ENCODE peak calls at places on chromosomes 2 and 18, in ten cellular contexts. One of them, this sample, is unnamed. For H3K4me1, the result is how much of the 10 kb centered on the place peaks cover.

GRCh38 chr2:224747765-224748164 is 31.6 kb upstream of the CCDC195 start:
- DNase-seq in adrenal gland: no peak
- DNase-seq in breast epithelium: no peak
- DNase-seq in body of pancreas: no peak
- DNase-seq in lung: no peak
- DNase-seq in mucosa of descending colon: no peak
- DNase-seq in K562: no peak
- DNase-seq in A673: no peak
- DNase-seq in CD4-positive, CD25-positive, alpha-beta regulatory T cell: no peak
- DNase-seq in hepatocyte: no peak
- DNase-seq in this sample: no peak

GRCh38 chr2:127080941-127081769 is 25.8 kb downstream of the BIN1 start:
- DNase-seq in adrenal gland: peak
- DNase-seq in breast epithelium: no peak
- DNase-seq in body of pancreas: peak
- DNase-seq in lung: no peak
- DNase-seq in mucosa of descending colon: peak
- DNase-seq in K562: no peak
- DNase-seq in A673: no peak
- DNase-seq in CD4-positive, CD25-positive, alpha-beta regulatory T cell: peak
- DNase-seq in hepatocyte: no peak
- DNase-seq in this sample: peak

GRCh38 chr2:238006500-238006899 is 39.7 kb downstream of the UBE2F start:
- DNase-seq in adrenal gland: no peak
- DNase-seq in breast epithelium: no peak
- DNase-seq in body of pancreas: no peak
- DNase-seq in lung: no peak
- DNase-seq in mucosa of descending colon: no peak
- DNase-seq in K562: no peak
- DNase-seq in A673: no peak
- DNase-seq in CD4-positive, CD25-positive, alpha-beta regulatory T cell: no peak
- DNase-seq in hepatocyte: no peak
- DNase-seq in this sample: no peak

GRCh38 chr2:11026286-11026921 is 114.7 kb downstream of the KCNF1 start:
- DNase-seq in adrenal gland: no peak
- DNase-seq in breast epithelium: no peak
- DNase-seq in body of pancreas: no peak
- DNase-seq in lung: no peak
- DNase-seq in mucosa of descending colon: no peak
- DNase-seq in K562: no peak
- DNase-seq in A673: no peak
- DNase-seq in CD4-positive, CD25-positive, alpha-beta regulatory T cell: no peak
- DNase-seq in hepatocyte: no peak
- DNase-seq in this sample: no peak

GRCh38 chr2:233267516-233268245 is 16.2 kb downstream of the ATG16L1 start:
- DNase-seq in adrenal gland: no peak
- DNase-seq in breast epithelium: no peak
- DNase-seq in body of pancreas: peak
- DNase-seq in lung: no peak
- DNase-seq in mucosa of descending colon: peak
- DNase-seq in K562: no peak
- DNase-seq in A673: no peak
- DNase-seq in CD4-positive, CD25-positive, alpha-beta regulatory T cell: peak
- DNase-seq in hepatocyte: no peak
- DNase-seq in this sample: peak

GRCh38 chr2:41194235-41194634 is 742.3 kb upstream of the SLC8A1 start:
- DNase-seq in adrenal gland: peak
- DNase-seq in breast epithelium: no peak
- DNase-seq in body of pancreas: peak
- DNase-seq in lung: no peak
- DNase-seq in mucosa of descending colon: no peak
- DNase-seq in K562: no peak
- DNase-seq in A673: peak
- DNase-seq in CD4-positive, CD25-positive, alpha-beta regulatory T cell: no peak
- DNase-seq in hepatocyte: no peak
- DNase-seq in this sample: no peak

GRCh38 chr2:91477731-91478672 is 2786.5 kb downstream of the RPIA start:
- DNase-seq in adrenal gland: no peak
- DNase-seq in breast epithelium: no peak
- DNase-seq in body of pancreas: no peak
- DNase-seq in lung: peak
- DNase-seq in mucosa of descending colon: no peak
- DNase-seq in K562: peak
- DNase-seq in A673: peak
- DNase-seq in CD4-positive, CD25-positive, alpha-beta regulatory T cell: peak
- DNase-seq in hepatocyte: peak
- DNase-seq in this sample: no peak

GRCh38 chr2:147441140-147441539 is 403.7 kb upstream of the ACVR2A start:
- DNase-seq in adrenal gland: no peak
- DNase-seq in breast epithelium: no peak
- DNase-seq in body of pancreas: no peak
- DNase-seq in lung: no peak
- DNase-seq in mucosa of descending colon: no peak
- DNase-seq in K562: no peak
- DNase-seq in A673: no peak
- DNase-seq in CD4-positive, CD25-positive, alpha-beta regulatory T cell: no peak
- DNase-seq in hepatocyte: peak
- DNase-seq in this sample: no peak

GRCh38 chr18:74682998-74683311 is 85.3 kb downstream of the ZNF407 start:
- DNase-seq in adrenal gland: no peak
- DNase-seq in breast epithelium: no peak
- DNase-seq in body of pancreas: no peak
- DNase-seq in lung: no peak
- DNase-seq in mucosa of descending colon: no peak
- DNase-seq in K562: no peak
- DNase-seq in A673: no peak
- DNase-seq in CD4-positive, CD25-positive, alpha-beta regulatory T cell: no peak
- DNase-seq in hepatocyte: peak
- DNase-seq in this sample: no peak

GRCh38 chr2:219565130-219566080 is 5.9 kb downstream of the OBSL1 start:
- DNase-seq in adrenal gland: no peak
- DNase-seq in breast epithelium: no peak
- DNase-seq in body of pancreas: no peak
- DNase-seq in lung: no peak
- DNase-seq in mucosa of descending colon: no peak
- DNase-seq in K562: no peak
- DNase-seq in A673: no peak
- DNase-seq in CD4-positive, CD25-positive, alpha-beta regulatory T cell: no peak
- DNase-seq in hepatocyte: no peak
- DNase-seq in this sample: no peak

DNA sequence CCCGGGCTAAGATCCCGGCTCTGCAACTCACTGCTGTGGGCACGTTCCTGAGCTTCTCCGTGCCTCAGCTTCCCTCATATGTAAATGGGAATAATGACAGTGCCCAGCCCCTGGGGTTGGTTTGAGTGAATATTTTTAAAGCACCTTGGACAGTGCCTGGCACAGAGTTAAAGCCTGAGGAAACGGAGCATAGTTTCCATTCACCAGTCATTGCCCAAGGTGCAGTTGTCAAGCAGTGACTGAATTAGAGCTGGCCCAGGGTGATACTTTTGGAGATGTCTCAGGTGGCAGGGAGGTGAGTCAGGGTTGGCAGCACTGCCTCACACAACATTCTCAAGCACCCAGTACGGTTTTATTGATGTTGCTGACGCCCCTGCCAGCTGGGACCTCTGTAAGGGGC is 12.2 kb downstream of the TMEM177 start:
- DNase-seq in adrenal gland: no peak
- DNase-seq in breast epithelium: no peak
- DNase-seq in body of pancreas: no peak
- DNase-seq in lung: no peak
- DNase-seq in mucosa of descending colon: no peak
- DNase-seq in K562: no peak
- DNase-seq in A673: no peak
- DNase-seq in CD4-positive, CD25-positive, alpha-beta regulatory T cell: no peak
- DNase-seq in hepatocyte: no peak
- DNase-seq in this sample: no peak
- H3K4me1 ChIP-seq in adrenal gland: under half
- H3K4me1 ChIP-seq in breast epithelium: under half
- H3K4me1 ChIP-seq in body of pancreas: under half
- H3K4me1 ChIP-seq in lung: under half
- H3K4me1 ChIP-seq in mucosa of descending colon: under half
- H3K4me1 ChIP-seq in K562: under half
- H3K4me1 ChIP-seq in A673: under half
- H3K4me1 ChIP-seq in CD4-positive, CD25-positive, alpha-beta regulatory T cell: under half
- H3K4me1 ChIP-seq in hepatocyte: under half
- H3K4me1 ChIP-seq in this sample: under half

GRCh38 chr2:71577209-71577608 is 123.8 kb downstream of the DYSF start:
- DNase-seq in adrenal gland: no peak
- DNase-seq in breast epithelium: no peak
- DNase-seq in body of pancreas: no peak
- DNase-seq in lung: no peak
- DNase-seq in mucosa of descending colon: no peak
- DNase-seq in K562: no peak
- DNase-seq in A673: no peak
- DNase-seq in CD4-positive, CD25-positive, alpha-beta regulatory T cell: no peak
- DNase-seq in hepatocyte: no peak
- DNase-seq in this sample: no peak
- H3K4me1 ChIP-seq in adrenal gland: under half
- H3K4me1 ChIP-seq in breast epithelium: under half
- H3K4me1 ChIP-seq in body of pancreas: under half
- H3K4me1 ChIP-seq in lung: under half
- H3K4me1 ChIP-seq in mucosa of descending colon: under half
- H3K4me1 ChIP-seq in K562: under half
- H3K4me1 ChIP-seq in A673: under half
- H3K4me1 ChIP-seq in CD4-positive, CD25-positive, alpha-beta regulatory T cell: under half
- H3K4me1 ChIP-seq in hepatocyte: under half
- H3K4me1 ChIP-seq in this sample: under half

GRCh38 chr18:59911600-59911999 is 11.8 kb downstream of the PMAIP1 start:
- DNase-seq in adrenal gland: no peak
- DNase-seq in breast epithelium: no peak
- DNase-seq in body of pancreas: no peak
- DNase-seq in lung: no peak
- DNase-seq in mucosa of descending colon: no peak
- DNase-seq in K562: no peak
- DNase-seq in A673: no peak
- DNase-seq in CD4-positive, CD25-positive, alpha-beta regulatory T cell: no peak
- DNase-seq in hepatocyte: no peak
- DNase-seq in this sample: no peak

GRCh38 chr18:59910967-59911366 is 11.2 kb downstream of the PMAIP1 start:
- DNase-seq in adrenal gland: peak
- DNase-seq in breast epithelium: no peak
- DNase-seq in body of pancreas: no peak
- DNase-seq in lung: no peak
- DNase-seq in mucosa of descending colon: no peak
- DNase-seq in K562: no peak
- DNase-seq in A673: no peak
- DNase-seq in CD4-positive, CD25-positive, alpha-beta regulatory T cell: no peak
- DNase-seq in hepatocyte: peak
- DNase-seq in this sample: no peak

GRCh38 chr18:59908790-59909189 is 9.0 kb downstream of the PMAIP1 start:
- DNase-seq in adrenal gland: no peak
- DNase-seq in breast epithelium: no peak
- DNase-seq in body of pancreas: no peak
- DNase-seq in lung: no peak
- DNase-seq in mucosa of descending colon: no peak
- DNase-seq in K562: no peak
- DNase-seq in A673: peak
- DNase-seq in CD4-positive, CD25-positive, alpha-beta regulatory T cell: no peak
- DNase-seq in hepatocyte: no peak
- DNase-seq in this sample: no peak

GRCh38 chr18:59909289-59910036 is 9.7 kb downstream of the PMAIP1 start:
- DNase-seq in adrenal gland: no peak
- DNase-seq in breast epithelium: no peak
- DNase-seq in body of pancreas: no peak
- DNase-seq in lung: no peak
- DNase-seq in mucosa of descending colon: no peak
- DNase-seq in K562: no peak
- DNase-seq in A673: no peak
- DNase-seq in CD4-positive, CD25-positive, alpha-beta regulatory T cell: no peak
- DNase-seq in hepatocyte: peak
- DNase-seq in this sample: no peak

GRCh38 chr18:59912007-59912550 is 12.3 kb downstream of the PMAIP1 start:
- DNase-seq in adrenal gland: no peak
- DNase-seq in breast epithelium: no peak
- DNase-seq in body of pancreas: no peak
- DNase-seq in lung: no peak
- DNase-seq in mucosa of descending colon: no peak
- DNase-seq in K562: no peak
- DNase-seq in A673: no peak
- DNase-seq in CD4-positive, CD25-positive, alpha-beta regulatory T cell: no peak
- DNase-seq in hepatocyte: no peak
- DNase-seq in this sample: no peak
- H3K4me1 ChIP-seq in adrenal gland: under half
- H3K4me1 ChIP-seq in breast epithelium: under half
- H3K4me1 ChIP-seq in body of pancreas: under half
- H3K4me1 ChIP-seq in lung: under half
- H3K4me1 ChIP-seq in mucosa of descending colon: under half
- H3K4me1 ChIP-seq in K562: under half
- H3K4me1 ChIP-seq in A673: under half
- H3K4me1 ChIP-seq in CD4-positive, CD25-positive, alpha-beta regulatory T cell: under half
- H3K4me1 ChIP-seq in hepatocyte: under half
- H3K4me1 ChIP-seq in this sample: under half

GRCh38 chr2:1051075-1051474 is 100.4 kb downstream of the SNTG2 start:
- DNase-seq in adrenal gland: no peak
- DNase-seq in breast epithelium: no peak
- DNase-seq in body of pancreas: no peak
- DNase-seq in lung: no peak
- DNase-seq in mucosa of descending colon: no peak
- DNase-seq in K562: no peak
- DNase-seq in A673: peak
- DNase-seq in CD4-positive, CD25-positive, alpha-beta regulatory T cell: no peak
- DNase-seq in hepatocyte: peak
- DNase-seq in this sample: no peak

GRCh38 chr2:1052671-1053270 is 102.1 kb downstream of the SNTG2 start:
- DNase-seq in adrenal gland: no peak
- DNase-seq in breast epithelium: no peak
- DNase-seq in body of pancreas: no peak
- DNase-seq in lung: no peak
- DNase-seq in mucosa of descending colon: no peak
- DNase-seq in K562: no peak
- DNase-seq in A673: no peak
- DNase-seq in CD4-positive, CD25-positive, alpha-beta regulatory T cell: no peak
- DNase-seq in hepatocyte: peak
- DNase-seq in this sample: no peak

GRCh38 chr2:1049691-1050090 is 99.0 kb downstream of the SNTG2 start:
- DNase-seq in adrenal gland: no peak
- DNase-seq in breast epithelium: no peak
- DNase-seq in body of pancreas: no peak
- DNase-seq in lung: no peak
- DNase-seq in mucosa of descending colon: no peak
- DNase-seq in K562: no peak
- DNase-seq in A673: no peak
- DNase-seq in CD4-positive, CD25-positive, alpha-beta regulatory T cell: no peak
- DNase-seq in hepatocyte: no peak
- DNase-seq in this sample: no peak

GRCh38 chr2:1053781-1054180 is 103.1 kb downstream of the SNTG2 start:
- DNase-seq in adrenal gland: no peak
- DNase-seq in breast epithelium: no peak
- DNase-seq in body of pancreas: no peak
- DNase-seq in lung: no peak
- DNase-seq in mucosa of descending colon: no peak
- DNase-seq in K562: no peak
- DNase-seq in A673: no peak
- DNase-seq in CD4-positive, CD25-positive, alpha-beta regulatory T cell: no peak
- DNase-seq in hepatocyte: no peak
- DNase-seq in this sample: no peak

DNA sequence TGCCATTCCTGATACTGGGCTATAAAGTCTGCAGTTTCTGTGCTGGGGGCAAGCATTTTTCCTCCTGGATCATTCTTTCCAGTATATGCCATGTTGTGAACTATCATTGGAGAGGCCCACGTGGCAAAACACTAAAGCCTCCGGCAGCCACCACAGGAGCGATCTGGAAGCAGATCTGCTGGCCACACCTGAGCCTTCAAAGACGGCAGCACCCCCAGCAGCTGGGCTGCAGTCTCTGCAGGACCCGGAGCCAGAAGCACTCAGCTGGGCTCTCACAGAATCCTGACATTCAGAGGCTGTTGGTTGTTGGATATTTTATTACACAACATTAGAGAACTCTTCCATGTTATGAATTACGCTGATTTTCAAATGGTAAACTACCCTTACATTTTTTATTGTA is 100.9 kb downstream of the SNTG2 start:
- DNase-seq in adrenal gland: no peak
- DNase-seq in breast epithelium: no peak
- DNase-seq in body of pancreas: no peak
- DNase-seq in lung: no peak
- DNase-seq in mucosa of descending colon: no peak
- DNase-seq in K562: no peak
- DNase-seq in A673: no peak
- DNase-seq in CD4-positive, CD25-positive, alpha-beta regulatory T cell: no peak
- DNase-seq in hepatocyte: no peak
- DNase-seq in this sample: no peak
- H3K4me1 ChIP-seq in adrenal gland: under half
- H3K4me1 ChIP-seq in breast epithelium: under half
- H3K4me1 ChIP-seq in body of pancreas: under half
- H3K4me1 ChIP-seq in lung: under half
- H3K4me1 ChIP-seq in mucosa of descending colon: under half
- H3K4me1 ChIP-seq in K562: under half
- H3K4me1 ChIP-seq in A673: under half
- H3K4me1 ChIP-seq in CD4-positive, CD25-positive, alpha-beta regulatory T cell: under half
- H3K4me1 ChIP-seq in hepatocyte: under half
- H3K4me1 ChIP-seq in this sample: under half

This sample was measured in naive thymus-derived CD4-positive, alpha-beta T cell.